ENCODE peak calls at places on chromosomes 1 and 21, in ten cellular contexts. One of them, this sample, is unnamed.
A peak's percentile ranks its signal among the peaks of the same experiment; 100 is the strongest.

GRCh38 chr1:39866767-39867166 is 16.5 kb downstream of the TRIT1 start:
- DNase-seq in choroid plexus epithelial cell: peak; percentile 81
- DNase-seq in upper lobe of right lung: no peak
- DNase-seq in T-helper 17 cell: no peak
- DNase-seq in Peyer's patch: no peak
- DNase-seq in Caki2: no peak
- DNase-seq in HCT116: no peak
- DNase-seq in substantia nigra: no peak
- DNase-seq in naive thymus-derived CD4-positive, alpha-beta T cell: no peak
- DNase-seq in osteocyte: no peak
- DNase-seq in this sample: peak; percentile 45

GRCh38 chr1:54989473-54989872 is 9.0 kb downstream of the TMEM61 start:
- DNase-seq in choroid plexus epithelial cell: no peak
- DNase-seq in Caki2: no peak
- DNase-seq in Peyer's patch: peak; percentile 76
- DNase-seq in osteocyte: no peak
- DNase-seq in naive thymus-derived CD4-positive, alpha-beta T cell: no peak
- DNase-seq in substantia nigra: no peak
- DNase-seq in T-helper 17 cell: no peak
- DNase-seq in upper lobe of right lung: no peak
- DNase-seq in HCT116: no peak
- DNase-seq in this sample: no peak

GRCh38 chr1:22325531-22326371 is 125.9 kb upstream of the ZBTB40 start:
- DNase-seq in upper lobe of right lung: peak; percentile 37
- DNase-seq in choroid plexus epithelial cell: no peak
- DNase-seq in Caki2: no peak
- DNase-seq in Peyer's patch: no peak
- DNase-seq in substantia nigra: no peak
- DNase-seq in osteocyte: peak; percentile 76
- DNase-seq in T-helper 17 cell: no peak
- DNase-seq in naive thymus-derived CD4-positive, alpha-beta T cell: no peak
- DNase-seq in HCT116: no peak
- DNase-seq in this sample: no peak

GRCh38 chr1:6911229-6911941 is 126.1 kb downstream of the CAMTA1 start:
- DNase-seq in osteocyte: no peak
- DNase-seq in upper lobe of right lung: no peak
- DNase-seq in Peyer's patch: no peak
- DNase-seq in naive thymus-derived CD4-positive, alpha-beta T cell: no peak
- DNase-seq in substantia nigra: no peak
- DNase-seq in choroid plexus epithelial cell: no peak
- DNase-seq in HCT116: no peak
- DNase-seq in T-helper 17 cell: no peak
- DNase-seq in Caki2: no peak
- DNase-seq in this sample: no peak

GRCh38 chr1:15132961-15133360 is 20.6 kb upstream of the TMEM51 start:
- DNase-seq in T-helper 17 cell: no peak
- DNase-seq in Peyer's patch: peak; percentile 5
- DNase-seq in osteocyte: no peak
- DNase-seq in Caki2: no peak
- DNase-seq in naive thymus-derived CD4-positive, alpha-beta T cell: no peak
- DNase-seq in HCT116: no peak
- DNase-seq in upper lobe of right lung: no peak
- DNase-seq in choroid plexus epithelial cell: no peak
- DNase-seq in substantia nigra: no peak
- DNase-seq in this sample: no peak

GRCh38 chr1:17562375-17562774 is 22.9 kb downstream of the ARHGEF10L start:
- DNase-seq in upper lobe of right lung: no peak
- DNase-seq in T-helper 17 cell: no peak
- DNase-seq in naive thymus-derived CD4-positive, alpha-beta T cell: no peak
- DNase-seq in osteocyte: no peak
- DNase-seq in substantia nigra: no peak
- DNase-seq in choroid plexus epithelial cell: no peak
- DNase-seq in HCT116: no peak
- DNase-seq in Caki2: no peak
- DNase-seq in Peyer's patch: no peak
- DNase-seq in this sample: no peak

GRCh38 chr1:56409112-56409691 is 170.2 kb downstream of the PLPP3 start:
- DNase-seq in Caki2: no peak
- DNase-seq in HCT116: peak; percentile 47
- DNase-seq in naive thymus-derived CD4-positive, alpha-beta T cell: no peak
- DNase-seq in T-helper 17 cell: no peak
- DNase-seq in upper lobe of right lung: peak; percentile 79
- DNase-seq in choroid plexus epithelial cell: no peak
- DNase-seq in substantia nigra: no peak
- DNase-seq in osteocyte: no peak
- DNase-seq in Peyer's patch: peak; percentile 73
- DNase-seq in this sample: no peak

GRCh38 chr21:28148400-28149064 is 844.1 kb downstream of the LTN1 start:
- DNase-seq in naive thymus-derived CD4-positive, alpha-beta T cell: no peak
- DNase-seq in HCT116: no peak
- DNase-seq in Peyer's patch: no peak
- DNase-seq in choroid plexus epithelial cell: peak; percentile 45
- DNase-seq in upper lobe of right lung: no peak
- DNase-seq in osteocyte: no peak
- DNase-seq in substantia nigra: peak; percentile 0
- DNase-seq in T-helper 17 cell: no peak
- DNase-seq in Caki2: no peak
- DNase-seq in this sample: no peak

GRCh38 chr1:229318056-229318455 is 24.8 kb downstream of the CCSAP start:
- DNase-seq in HCT116: no peak
- DNase-seq in choroid plexus epithelial cell: peak; percentile 48
- DNase-seq in upper lobe of right lung: no peak
- DNase-seq in Peyer's patch: no peak
- DNase-seq in Caki2: no peak
- DNase-seq in substantia nigra: no peak
- DNase-seq in T-helper 17 cell: no peak
- DNase-seq in naive thymus-derived CD4-positive, alpha-beta T cell: no peak
- DNase-seq in osteocyte: no peak
- DNase-seq in this sample: no peak

GRCh38 chr1:77900687-77901293 is 12.4 kb downstream of the NEXN start:
- DNase-seq in HCT116: peak; percentile 53
- DNase-seq in Peyer's patch: no peak
- DNase-seq in Caki2: peak; percentile 35
- DNase-seq in osteocyte: no peak
- DNase-seq in T-helper 17 cell: no peak
- DNase-seq in upper lobe of right lung: no peak
- DNase-seq in naive thymus-derived CD4-positive, alpha-beta T cell: no peak
- DNase-seq in choroid plexus epithelial cell: peak; percentile 87
- DNase-seq in substantia nigra: no peak
- DNase-seq in this sample: peak; percentile 26

GRCh38 chr1:78038491-78038939 is 7.3 kb upstream of the GIPC2 start:
- DNase-seq in upper lobe of right lung: no peak
- DNase-seq in HCT116: no peak
- DNase-seq in T-helper 17 cell: no peak
- DNase-seq in substantia nigra: no peak
- DNase-seq in Peyer's patch: no peak
- DNase-seq in osteocyte: no peak
- DNase-seq in Caki2: no peak
- DNase-seq in choroid plexus epithelial cell: peak; percentile 58
- DNase-seq in naive thymus-derived CD4-positive, alpha-beta T cell: no peak
- DNase-seq in this sample: no peak

GRCh38 chr1:58434181-58434580 is 112.3 kb downstream of the OMA1 start:
- DNase-seq in T-helper 17 cell: no peak
- DNase-seq in HCT116: no peak
- DNase-seq in Caki2: no peak
- DNase-seq in Peyer's patch: no peak
- DNase-seq in substantia nigra: no peak
- DNase-seq in upper lobe of right lung: no peak
- DNase-seq in choroid plexus epithelial cell: no peak
- DNase-seq in osteocyte: no peak
- DNase-seq in naive thymus-derived CD4-positive, alpha-beta T cell: no peak
- DNase-seq in this sample: no peak

GRCh38 chr1:117821782-117822447 is 107.5 kb downstream of the GDAP2 start:
- DNase-seq in T-helper 17 cell: no peak
- DNase-seq in substantia nigra: no peak
- DNase-seq in upper lobe of right lung: no peak
- DNase-seq in osteocyte: no peak
- DNase-seq in HCT116: peak; percentile 12
- DNase-seq in naive thymus-derived CD4-positive, alpha-beta T cell: no peak
- DNase-seq in choroid plexus epithelial cell: peak; percentile 97
- DNase-seq in Peyer's patch: no peak
- DNase-seq in Caki2: peak; percentile 59
- DNase-seq in this sample: peak; percentile 89

GRCh38 chr1:117580882-117581281 is 25.0 kb upstream of the TENT5C start:
- DNase-seq in T-helper 17 cell: no peak
- DNase-seq in HCT116: no peak
- DNase-seq in naive thymus-derived CD4-positive, alpha-beta T cell: no peak
- DNase-seq in choroid plexus epithelial cell: no peak
- DNase-seq in Peyer's patch: no peak
- DNase-seq in substantia nigra: no peak
- DNase-seq in Caki2: no peak
- DNase-seq in upper lobe of right lung: no peak
- DNase-seq in osteocyte: no peak
- DNase-seq in this sample: no peak

GRCh38 chr21:26587621-26588260 is 14.7 kb upstream of the CYYR1 start:
- DNase-seq in choroid plexus epithelial cell: peak; percentile 78
- DNase-seq in Peyer's patch: no peak
- DNase-seq in naive thymus-derived CD4-positive, alpha-beta T cell: no peak
- DNase-seq in upper lobe of right lung: no peak
- DNase-seq in Caki2: no peak
- DNase-seq in substantia nigra: no peak
- DNase-seq in T-helper 17 cell: no peak
- DNase-seq in HCT116: no peak
- DNase-seq in osteocyte: no peak
- DNase-seq in this sample: peak; percentile 83

GRCh38 chr1:14095001-14095400 is 395.0 kb downstream of the PRDM2 start:
- DNase-seq in naive thymus-derived CD4-positive, alpha-beta T cell: no peak
- DNase-seq in Caki2: peak; percentile 10
- DNase-seq in T-helper 17 cell: no peak
- DNase-seq in osteocyte: peak; percentile 32
- DNase-seq in upper lobe of right lung: no peak
- DNase-seq in choroid plexus epithelial cell: peak; percentile 13
- DNase-seq in Peyer's patch: no peak
- DNase-seq in substantia nigra: no peak
- DNase-seq in HCT116: peak; percentile 6
- DNase-seq in this sample: no peak

GRCh38 chr1:64675718-64676345 is 69.0 kb upstream of the RAVER2 start:
- DNase-seq in upper lobe of right lung: no peak
- DNase-seq in substantia nigra: no peak
- DNase-seq in Caki2: no peak
- DNase-seq in naive thymus-derived CD4-positive, alpha-beta T cell: no peak
- DNase-seq in osteocyte: no peak
- DNase-seq in Peyer's patch: no peak
- DNase-seq in HCT116: no peak
- DNase-seq in T-helper 17 cell: no peak
- DNase-seq in choroid plexus epithelial cell: peak; percentile 64
- DNase-seq in this sample: no peak

GRCh38 chr1:91803847-91804545 is 82.0 kb downstream of the TGFBR3 start:
- DNase-seq in naive thymus-derived CD4-positive, alpha-beta T cell: peak; percentile 90
- DNase-seq in substantia nigra: peak; percentile 28
- DNase-seq in upper lobe of right lung: no peak
- DNase-seq in osteocyte: no peak
- DNase-seq in HCT116: no peak
- DNase-seq in Peyer's patch: no peak
- DNase-seq in Caki2: no peak
- DNase-seq in choroid plexus epithelial cell: no peak
- DNase-seq in T-helper 17 cell: peak; percentile 50
- DNase-seq in this sample: no peak

GRCh38 chr1:218494449-218494852 is 149.3 kb downstream of the TGFB2 start:
- DNase-seq in upper lobe of right lung: no peak
- DNase-seq in Caki2: no peak
- DNase-seq in T-helper 17 cell: no peak
- DNase-seq in Peyer's patch: no peak
- DNase-seq in osteocyte: no peak
- DNase-seq in choroid plexus epithelial cell: no peak
- DNase-seq in HCT116: no peak
- DNase-seq in naive thymus-derived CD4-positive, alpha-beta T cell: no peak
- DNase-seq in substantia nigra: no peak
- DNase-seq in this sample: no peak

GRCh38 chr1:17067465-17068245 is 13.8 kb upstream of the SDHB start:
- DNase-seq in substantia nigra: no peak
- DNase-seq in T-helper 17 cell: no peak
- DNase-seq in choroid plexus epithelial cell: no peak
- DNase-seq in Peyer's patch: no peak
- DNase-seq in upper lobe of right lung: no peak
- DNase-seq in osteocyte: no peak
- DNase-seq in naive thymus-derived CD4-positive, alpha-beta T cell: no peak
- DNase-seq in HCT116: no peak
- DNase-seq in Caki2: no peak
- DNase-seq in this sample: no peak

This sample was measured in skeletal muscle cell.